ENCODE peak calls at places on chromosomes 6 and 20, in eight cellular contexts. A is HCT116; J is GM03348; F is BJ; T is stromal cell of bone marrow; L is activated CD4-positive, CD25-positive, alpha-beta regulatory T cell treated with anti-CD3 and anti-CD28 coated beads, Interleukin-2, amount 50 U/mL, for 72 hours; O is AG04449; C is stimulated activated CD4-positive, alpha-beta T cell treated with anti-CD3 and anti-CD28 coated beads, Interleukin-1b, Interleukin-23, amount 100 ng/mL, for 1 hour. W is an unnamed sample.

GRCh38 chr6:130314271-130314670 is 51.5 kb upstream of the TMEM200A start:
- DNase-seq in A (no peak), O (no peak), J (no peak), T (no peak), L (no peak), C (no peak), F (no peak), W (no peak)

GRCh38 chr6:81002126-81002525 is 750.4 kb downstream of the TENT5A start:
- DNase-seq in T (no peak), O (no peak), A (no peak), L (no peak), F (no peak), C (no peak), J (no peak), W (no peak)

GRCh38 chr6:162151050-162151658 is 576.4 kb downstream of the PRKN start:
- DNase-seq in F (no peak), L (no peak), O (no peak), J (peak), C (no peak), A (no peak), T (no peak), W (no peak)

GRCh38 chr6:52513896-52514295 is 63.0 kb downstream of the TRAM2 start:
- DNase-seq in L (no peak), C (no peak), A (no peak), J (no peak), O (no peak), F (no peak), T (no peak), W (no peak)

GRCh38 chr20:20992274-20992673 is 113.9 kb downstream of the LINC00237 start:
- DNase-seq in O (no peak), L (no peak), J (no peak), F (no peak), A (no peak), C (no peak), T (no peak), W (no peak)

GRCh38 chr20:47440857-47441773 is 60.6 kb upstream of the NCOA3 start:
- DNase-seq in J (peak), L (no peak), T (no peak), A (no peak), F (no peak), C (no peak), O (no peak), W (no peak)

GRCh38 chr6:65289491-65289890 is 417.5 kb downstream of the EYS start:
- DNase-seq in J (no peak), A (no peak), O (no peak), C (no peak), F (no peak), T (no peak), L (no peak), W (no peak)

GRCh38 chr6:20705741-20706140 is 171.5 kb downstream of the CDKAL1 start:
- DNase-seq in J (no peak), F (no peak), O (no peak), C (no peak), L (no peak), T (no peak), A (no peak), W (no peak)

GRCh38 chr6:144194293-144194828 is 44.0 kb downstream of the STX11 start:
- DNase-seq in F (no peak), T (no peak), O (no peak), C (no peak), L (no peak), A (no peak), J (no peak), W (no peak)

GRCh38 chr20:53291548-53291947 is 302.1 kb downstream of the ZNF217 start:
- DNase-seq in J (no peak), C (no peak), A (peak), L (no peak), F (no peak), O (no peak), T (no peak), W (no peak)

GRCh38 chr20:45343445-45343866 is 4.8 kb downstream of the SDC4 start:
- DNase-seq in C (no peak), L (no peak), O (no peak), A (no peak), J (no peak), T (no peak), F (no peak), W (no peak)

GRCh38 chr6:169079650-169080049 is 174.0 kb downstream of the THBS2 start:
- DNase-seq in T (no peak), L (no peak), O (no peak), J (no peak), A (no peak), C (no peak), F (no peak), W (no peak)

GRCh38 chr6:30730611-30731435 is 10.7 kb downstream of the TUBB start:
- DNase-seq in L (peak), C (peak), O (no peak), F (no peak), J (no peak), T (no peak), A (peak), W (no peak)

GRCh38 chr20:14197097-14197496 is 140.3 kb downstream of the FLRT3 start:
- DNase-seq in F (peak), C (no peak), J (peak), L (no peak), T (no peak), O (peak), A (no peak), W (no peak)

GRCh38 chr6:18400831-18401446 is 13.8 kb downstream of the RNF144B start:
- DNase-seq in A (no peak), T (no peak), C (no peak), J (no peak), O (no peak), F (no peak), L (no peak), W (no peak)

GRCh38 chr20:32453467-32454163 is 95.5 kb downstream of the ASXL1 start:
- DNase-seq in A (no peak), J (no peak), C (no peak), T (no peak), F (no peak), L (no peak), O (no peak), W (no peak)

GRCh38 chr20:34705383-34706021 is 1.4 kb downstream of the TP53INP2 start:
- DNase-seq in F (no peak), T (no peak), O (no peak), J (peak), A (no peak), L (no peak), C (no peak), W (no peak)

GRCh38 chr20:56656632-56657031 is 27.5 kb downstream of the TFAP2C start:
- DNase-seq in J (no peak), T (no peak), F (no peak), L (no peak), O (no peak), C (no peak), A (no peak), W (no peak)

GRCh38 chr6:106797186-106797585 is 167.8 kb downstream of the QRSL1 start:
- DNase-seq in O (no peak), A (no peak), T (no peak), J (no peak), C (no peak), F (no peak), L (no peak), W (no peak)

GRCh38 chr6:134287863-134288537 is 29.9 kb downstream of the SGK1 start:
- DNase-seq in L (no peak), F (no peak), J (no peak), T (no peak), C (no peak), A (no peak), O (peak), W (no peak)

GRCh38 chr6:116840091-116840490 is 11.2 kb upstream of the GPRC6A start:
- DNase-seq in C (no peak), A (no peak), J (no peak), L (no peak), O (no peak), F (no peak), T (peak), W (no peak)

GRCh38 chr20:32718749-32719348 is 24.4 kb downstream of the COMMD7 start:
- DNase-seq in L (no peak), F (no peak), T (no peak), C (no peak), J (no peak), A (no peak), O (no peak), W (no peak)

GRCh38 chr6:134675110-134676038 is 274.5 kb downstream of the ALDH8A1 start:
- DNase-seq in F (no peak), C (no peak), T (no peak), O (no peak), J (no peak), A (no peak), L (no peak), W (no peak)

GRCh38 chr20:60820149-60820548 is 431.9 kb upstream of the CDH4 start:
- DNase-seq in A (no peak), F (no peak), C (no peak), O (no peak), J (no peak), L (no peak), T (no peak), W (no peak)

GRCh38 chr6:168956141-168956838 is 297.4 kb downstream of the THBS2 start:
- DNase-seq in J (no peak), A (no peak), C (no peak), F (no peak), L (no peak), T (peak), O (no peak), W (no peak)

W was measured in GM04504.